ENCODE peak calls at places on chromosomes 3 and 15, in seven cellular contexts. U is NCI-H510A treated with DMSO at 0.1 percent for 48 hours, Z is nephron progenitor cell, H is H4, P is GF-D8, V is endothelial cell, W is mucosa of descending colon. S is an unnamed sample.

GRCh38 chr3:159159546-159159945 is 357.7 kb downstream of the MFSD1 start:
- DNase-seq in H (no peak), W (no peak), U (no peak), P (no peak), V (no peak), Z (no peak), S (no peak)

GRCh38 chr3:27714692-27715453 is 7.2 kb downstream of the EOMES start:
- DNase-seq in P (no peak), V (no peak), U (no peak), Z (peak; percentile 60), W (peak; percentile 66), H (no peak), S (no peak)

GRCh38 chr3:11155341-11156025 is 1.2 kb downstream of the HRH1 start:
- DNase-seq in P (no peak), W (peak; percentile 54), H (peak; percentile 66), Z (peak; percentile 70), U (peak; percentile 29), V (peak; percentile 74), S (no peak)

GRCh38 chr3:108985844-108986243 is 32.2 kb upstream of the GUCA1C start:
- DNase-seq in V (no peak), H (no peak), W (no peak), U (no peak), Z (no peak), P (no peak), S (no peak)

GRCh38 chr15:34719883-34720148 is 35.0 kb downstream of the GJD2 start:
- DNase-seq in V (no peak), U (no peak), W (no peak), P (no peak), Z (no peak), H (no peak), S (no peak)

GRCh38 chr15:39969871-39970270 is 36.0 kb downstream of the EIF2AK4 start:
- DNase-seq in H (no peak), P (no peak), V (no peak), U (no peak), W (peak; percentile 56), Z (no peak), S (no peak)

GRCh38 chr3:195899701-195900425 is 8.5 kb downstream of the TNK2 start:
- DNase-seq in U (no peak), P (no peak), H (no peak), W (no peak), Z (no peak), V (no peak), S (no peak)

GRCh38 chr15:92149029-92149428 is 244.7 kb upstream of the ST8SIA2 start:
- DNase-seq in H (no peak), Z (no peak), W (no peak), P (no peak), U (no peak), V (no peak), S (no peak)

GRCh38 chr3:63967675-63968611 is 55.4 kb downstream of the PSMD6 start:
- DNase-seq in P (peak; percentile 95), U (peak; percentile 44), W (peak; percentile 64), Z (no peak), H (peak; percentile 31), V (no peak), S (peak; percentile 19)

GRCh38 chr3:170257145-170257544 is 34.9 kb downstream of the PRKCI start:
- DNase-seq in P (no peak), H (no peak), W (no peak), V (no peak), U (no peak), Z (no peak), S (no peak)

GRCh38 chr3:61570813-61571212 is 9.4 kb downstream of the PTPRG start:
- DNase-seq in V (no peak), W (no peak), Z (no peak), U (no peak), H (peak; percentile 43), P (peak; percentile 66), S (no peak)

GRCh38 chr3:24741506-24741905 is 246.9 kb upstream of the THRB start:
- DNase-seq in P (no peak), W (no peak), Z (no peak), H (no peak), U (no peak), V (no peak), S (no peak)

GRCh38 chr15:76978522-76979330 is 16.2 kb upstream of the PSTPIP1 start:
- DNase-seq in W (no peak), H (no peak), U (no peak), P (no peak), Z (no peak), V (no peak), S (no peak)

GRCh38 chr3:165607221-165607620 is 230.0 kb downstream of the BCHE start:
- DNase-seq in H (no peak), W (no peak), Z (no peak), V (no peak), U (no peak), P (no peak), S (no peak)

GRCh38 chr15:81752149-81752942 is 293.5 kb downstream of the MEX3B start:
- DNase-seq in W (no peak), Z (no peak), V (peak; percentile 28), P (no peak), H (peak; percentile 62), U (peak; percentile 88), S (no peak)

GRCh38 chr3:196620228-196620627 is 19.3 kb upstream of the NRROS start:
- DNase-seq in Z (no peak), P (peak; percentile 84), V (no peak), W (no peak), U (peak; percentile 80), H (no peak), S (peak; percentile 60)

GRCh38 chr3:195748661-195749060 is 27.9 kb downstream of the MUC20 start:
- DNase-seq in H (no peak), W (no peak), P (no peak), Z (no peak), V (no peak), U (no peak), S (no peak)

GRCh38 chr3:32818431-32819085 is 761 bp downstream of the TRIM71 start:
- DNase-seq in H (no peak), Z (peak; percentile 40), U (no peak), P (no peak), V (peak; percentile 29), W (no peak), S (no peak)

GRCh38 chr3:32586361-32586760 is 15.7 kb upstream of the DYNC1LI1 start:
- DNase-seq in V (no peak), P (no peak), U (no peak), H (no peak), W (no peak), Z (no peak), S (no peak)

GRCh38 chr3:113148814-113149213 is 62.5 kb upstream of the BOC start:
- DNase-seq in P (no peak), U (no peak), V (no peak), H (no peak), W (no peak), Z (no peak), S (no peak)

GRCh38 chr15:90836296-90836871 is 32.0 kb upstream of the FURIN start:
- DNase-seq in W (peak; percentile 29), H (peak; percentile 46), U (peak; percentile 19), Z (no peak), V (no peak), P (no peak), S (no peak)

S was measured in SIG-M5.